ENCODE peak calls at places on chromosomes 2 and 18, in seven cellular contexts. V is fibroblast of lung, E is cardiac fibroblast, X is foreskin fibroblast, A is neural crest cell, M is fibroblast of mammary gland, F is epithelial cell of proximal tubule. J is an unnamed sample.

GRCh38 chr2:150485114-150485870 is 2.2 kb downstream of the RND3 start:
- DNase-seq in E (peak; percentile 73), V (peak; percentile 73), X (peak; percentile 79), F (no peak), A (peak; percentile 54), M (peak; percentile 65), J (peak; percentile 94)

GRCh38 chr2:84959494-84960156 is 11.3 kb upstream of the KCMF1 start:
- DNase-seq in M (no peak), A (no peak), F (no peak), E (no peak), V (peak; percentile 53), X (peak; percentile 47), J (peak; percentile 52)

GRCh38 chr2:241635756-241636155 is 1.2 kb downstream of the THAP4 start:
- DNase-seq in V (no peak), E (peak; percentile 32), F (no peak), X (peak; percentile 44), A (no peak), M (peak; percentile 27), J (peak; percentile 20)

GRCh38 chr2:143686585-143687164 is 557.5 kb downstream of the ARHGAP15 start:
- DNase-seq in E (peak; percentile 68), X (peak; percentile 63), F (peak; percentile 9), M (peak; percentile 59), V (peak; percentile 36), A (no peak), J (peak; percentile 58)

GRCh38 chr18:78242796-78243195 is 736.8 kb upstream of the SALL3 start:
- DNase-seq in A (no peak), V (no peak), X (no peak), M (no peak), F (no peak), E (peak; percentile 9), J (peak; percentile 26)

GRCh38 chr2:44942304-44943030 is 965 bp downstream of the SIX3 start:
- DNase-seq in F (no peak), M (no peak), V (no peak), X (no peak), A (no peak), E (no peak), J (no peak)

GRCh38 chr18:22282311-22283235 is 113.2 kb downstream of the GATA6 start:
- DNase-seq in X (no peak), E (peak; percentile 97), V (peak; percentile 98), A (no peak), M (peak; percentile 91), F (peak; percentile 96), J (peak; percentile 71)

GRCh38 chr2:152019732-152020131 is 79.1 kb downstream of the CACNB4 start:
- DNase-seq in M (no peak), X (no peak), A (no peak), E (no peak), V (no peak), F (no peak), J (no peak)

GRCh38 chr18:44895176-44895798 is 214.6 kb downstream of the SETBP1 start:
- DNase-seq in F (peak; percentile 36), M (peak; percentile 85), E (peak; percentile 84), X (peak; percentile 73), A (no peak), V (peak; percentile 59), J (peak; percentile 76)

GRCh38 chr2:119283873-119284331 is 60.3 kb downstream of the STEAP3 start:
- DNase-seq in X (peak; percentile 76), E (peak; percentile 74), F (no peak), V (peak; percentile 90), M (peak; percentile 92), A (no peak), J (peak; percentile 96)

GRCh38 chr18:40932862-40933261 is 1022.2 kb upstream of the PIK3C3 start:
- DNase-seq in V (no peak), F (no peak), M (no peak), X (no peak), A (no peak), E (no peak), J (no peak)

GRCh38 chr18:62325806-62326645 is 916 bp downstream of the TNFRSF11A start:
- DNase-seq in V (peak; percentile 25), F (no peak), A (peak; percentile 18), X (peak; percentile 41), E (peak; percentile 16), M (peak; percentile 10), J (peak; percentile 18)

GRCh38 chr2:97718942-97719341 is 5.6 kb downstream of the ZAP70 start:
- DNase-seq in E (no peak), X (no peak), M (no peak), A (no peak), V (no peak), F (no peak), J (no peak)

GRCh38 chr2:86392873-86393272 is 48.3 kb upstream of the KDM3A start:
- DNase-seq in X (no peak), M (no peak), E (no peak), F (no peak), V (no peak), A (no peak), J (no peak)

GRCh38 chr2:24617431-24617830 is 126.4 kb downstream of the NCOA1 start:
- DNase-seq in V (peak; percentile 29), A (no peak), X (peak; percentile 27), E (no peak), M (peak; percentile 28), F (no peak), J (no peak)

GRCh38 chr2:227163998-227164744 is at the start of the genes COL4A3 and COL4A4:
- DNase-seq in M (peak; percentile 23), X (peak; percentile 53), A (peak; percentile 24), V (peak; percentile 14), F (no peak), E (no peak), J (peak; percentile 43)

GRCh38 chr18:62634991-62635630 is 80.2 kb upstream of the PHLPP1 start:
- DNase-seq in F (peak; percentile 20), X (peak; percentile 34), V (no peak), E (no peak), A (no peak), M (no peak), J (peak; percentile 71)

GRCh38 chr18:23049698-23050373 is 85.4 kb upstream of the CABLES1 start:
- DNase-seq in V (no peak), X (no peak), A (no peak), F (no peak), M (no peak), E (no peak), J (no peak)

GRCh38 chr18:49795612-49796552 is 17.5 kb downstream of the ACAA2 start:
- DNase-seq in V (peak; percentile 42), X (no peak), M (no peak), A (no peak), F (no peak), E (no peak), J (no peak)

GRCh38 chr18:47754311-47755101 is 176.0 kb downstream of the SMAD2 start:
- DNase-seq in E (peak; percentile 14), F (no peak), X (no peak), V (no peak), A (peak; percentile 71), M (peak; percentile 7), J (peak; percentile 45)

GRCh38 chr2:75407038-75407530 is 153.7 kb downstream of the EVA1A start:
- DNase-seq in X (no peak), F (no peak), A (no peak), M (no peak), V (no peak), E (no peak), J (no peak)

GRCh38 chr2:98541906-98542305 is 66.4 kb downstream of the COA5 start:
- DNase-seq in A (no peak), E (no peak), F (no peak), X (peak; percentile 62), V (no peak), M (peak; percentile 26), J (no peak)

GRCh38 chr2:128362889-128363228 is 44.2 kb upstream of the HS6ST1 start:
- DNase-seq in X (peak; percentile 79), V (peak; percentile 89), F (no peak), A (no peak), M (peak; percentile 25), E (peak; percentile 75), J (no peak)

GRCh38 chr2:192267484-192267883 is 72.8 kb upstream of the TMEFF2 start:
- DNase-seq in V (peak; percentile 86), X (peak; percentile 82), M (peak; percentile 89), F (no peak), A (no peak), E (peak; percentile 89), J (peak; percentile 75)

GRCh38 chr18:79916546-79917350 is 34.7 kb downstream of the SLC66A2 start:
- DNase-seq in F (no peak), E (no peak), V (no peak), A (no peak), X (no peak), M (no peak), J (no peak)

DNA sequence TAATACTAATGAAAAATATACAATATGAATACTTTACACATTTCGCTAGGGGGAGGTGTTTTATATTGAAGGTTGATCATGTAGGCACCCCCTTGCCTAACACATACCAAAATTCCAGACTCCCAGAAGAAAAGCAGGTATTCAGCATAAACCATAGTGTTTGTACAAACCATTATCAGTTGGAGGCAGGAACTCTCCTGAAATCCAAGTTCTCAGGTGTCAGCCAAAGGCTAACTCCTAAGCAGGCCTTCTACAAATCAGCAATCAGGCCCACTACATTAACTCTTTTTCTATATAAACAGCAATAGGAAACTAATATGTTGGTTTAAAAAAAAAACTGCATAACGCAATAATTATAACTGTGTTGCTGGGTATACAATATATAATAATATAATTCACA is 44.5 kb downstream of the MAP3K2 start:
- DNase-seq in M (no peak), X (no peak), A (no peak), E (no peak), V (no peak), F (no peak), J (no peak)
- TF ChIP-seq CTCF in M (no peak), X (no peak), A (no peak), E (no peak), V (no peak), F (no peak), J (no peak)

GRCh38 chr18:5424903-5425302 is 118.9 kb downstream of the EPB41L3 start:
- DNase-seq in M (peak; percentile 64), V (peak; percentile 38), X (peak; percentile 46), A (no peak), F (no peak), E (peak; percentile 56), J (peak; percentile 30)
- TF ChIP-seq CTCF in M (peak; percentile 61), V (peak; percentile 25), X (peak; percentile 51), A (peak; percentile 72), F (peak; percentile 71), E (peak; percentile 36), J (peak; percentile 38)

DNA sequence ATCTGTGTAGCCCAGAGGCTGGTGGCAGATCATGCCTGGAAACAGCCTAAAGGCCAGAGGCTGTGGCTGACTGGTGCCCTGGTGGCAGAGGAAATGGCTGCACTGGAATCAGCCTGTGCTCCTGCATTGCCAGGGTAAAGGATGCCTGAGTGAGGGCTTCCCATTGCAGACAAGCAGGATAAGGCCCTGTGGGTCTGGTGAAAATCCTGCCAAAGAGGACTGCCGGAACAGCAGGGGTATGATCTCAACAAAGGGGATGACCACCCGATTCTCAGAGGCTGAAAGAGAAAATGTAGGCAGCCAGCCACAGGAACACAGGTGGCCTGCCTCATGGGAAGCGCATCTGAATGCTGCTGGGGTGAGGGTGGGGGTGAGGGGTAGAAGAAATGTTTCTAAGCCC is 48.2 kb downstream of the FBXO48 start:
- DNase-seq in V (no peak), E (no peak), F (no peak), X (no peak), A (no peak), M (no peak), J (no peak)
- TF ChIP-seq CTCF in V (no peak), E (no peak), F (no peak), X (no peak), A (no peak), M (no peak), J (no peak)

DNA sequence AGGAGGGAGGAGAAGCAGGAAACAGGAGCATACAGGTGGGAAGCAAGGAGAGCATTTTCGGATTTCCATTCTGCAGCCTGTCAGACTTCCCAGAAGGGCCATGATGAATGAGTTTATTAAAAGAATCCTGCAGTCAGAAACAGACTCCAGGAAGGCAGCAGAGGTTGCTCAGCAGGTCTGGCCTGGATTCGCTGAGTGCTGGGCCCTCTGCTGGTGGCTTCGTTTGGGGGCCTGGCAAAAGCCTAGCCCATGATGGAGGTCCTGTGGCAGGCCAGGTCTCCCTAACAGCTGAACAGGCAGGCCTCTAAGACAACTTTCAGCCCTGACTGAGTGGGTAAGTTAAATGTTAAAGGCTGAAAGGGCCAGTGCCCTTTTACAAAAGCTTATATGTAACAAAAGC is 108.2 kb upstream of the CAPN13 start:
- DNase-seq in F (no peak), M (no peak), A (peak; percentile 11), X (peak; percentile 13), V (no peak), E (no peak), J (peak; percentile 21)
- TF ChIP-seq CTCF in F (peak; percentile 60), M (no peak), A (peak; percentile 60), X (peak; percentile 27), V (no peak), E (no peak), J (no peak)

J was measured in MCF 10A.